ENCODE peak calls at places on chromosomes 1 and 21, in ten cellular contexts. V is WERI-Rb-1, L is pancreas, K is Panc1, G is cardiac muscle cell, J is AG10803, D is AG04449, H is prostate gland, P is IMR-90, Q is NB4. T is an unnamed sample.

GRCh38 chr1:93625582-93626327 is 55.9 kb downstream of the BCAR3 start:
- DNase-seq in V (peak), L (no peak), K (no peak), G (no peak), J (peak), D (no peak), H (no peak), P (peak), Q (no peak), T (no peak)

GRCh38 chr1:152479792-152480595 is 30.6 kb upstream of the LCE5A start:
- DNase-seq in V (peak), L (peak), K (no peak), G (no peak), J (peak), D (no peak), H (no peak), P (peak), Q (peak), T (no peak)

GRCh38 chr1:29508458-29509107 is 272.3 kb downstream of the PTPRU start:
- DNase-seq in V (no peak), L (no peak), K (no peak), G (no peak), J (no peak), D (no peak), H (no peak), P (no peak), Q (no peak), T (no peak)

GRCh38 chr1:245173446-245174178 is 18.8 kb downstream of the KIF26B start:
- DNase-seq in V (peak), L (no peak), K (no peak), G (no peak), J (no peak), D (no peak), H (no peak), P (no peak), Q (no peak), T (no peak)

GRCh38 chr1:174788981-174789380 is 210.8 kb upstream of the CACYBP start:
- DNase-seq in V (no peak), L (no peak), K (no peak), G (no peak), J (peak), D (peak), H (no peak), P (peak), Q (peak), T (peak)

GRCh38 chr1:232628335-232629214 is 1.4 kb downstream of the SIPA1L2 start:
- DNase-seq in V (no peak), L (no peak), K (no peak), G (peak), J (peak), D (no peak), H (no peak), P (peak), Q (peak), T (no peak)

GRCh38 chr1:155308493-155309422 is at the start of gene FDPS:
- DNase-seq in V (peak), L (peak), K (peak), G (peak), J (peak), D (peak), H (peak), P (peak), Q (peak), T (peak)

GRCh38 chr1:159239551-159240220 is 35.0 kb downstream of the ACKR1 start:
- DNase-seq in V (no peak), L (no peak), K (no peak), G (no peak), J (no peak), D (no peak), H (no peak), P (no peak), Q (no peak), T (no peak)

GRCh38 chr1:116772648-116773045 is 18.4 kb downstream of the CD2 start:
- DNase-seq in V (no peak), L (no peak), K (no peak), G (no peak), J (peak), D (no peak), H (no peak), P (no peak), Q (no peak), T (peak)

GRCh38 chr21:45334134-45334533 is 46.4 kb upstream of the POFUT2 start:
- DNase-seq in V (no peak), L (no peak), K (no peak), G (no peak), J (no peak), D (no peak), H (no peak), P (no peak), Q (no peak), T (no peak)

GRCh38 chr1:62613890-62614289 is 16.6 kb downstream of the ANGPTL3 start:
- DNase-seq in V (no peak), L (no peak), K (no peak), G (no peak), J (peak), D (no peak), H (no peak), P (peak), Q (no peak), T (no peak)

GRCh38 chr1:36721261-36721660 is 238.5 kb upstream of the CSF3R start:
- DNase-seq in V (no peak), L (no peak), K (no peak), G (no peak), J (no peak), D (no peak), H (no peak), P (no peak), Q (no peak), T (no peak)

GRCh38 chr21:15121655-15122120 is 56.9 kb upstream of the NRIP1 start:
- DNase-seq in V (no peak), L (peak), K (no peak), G (no peak), J (no peak), D (no peak), H (no peak), P (peak), Q (no peak), T (peak)

GRCh38 chr1:223713546-223714420 is 1.4 kb downstream of the CAPN2 start:
- DNase-seq in V (no peak), L (no peak), K (no peak), G (no peak), J (no peak), D (no peak), H (no peak), P (peak), Q (no peak), T (no peak)

GRCh38 chr1:26119892-26120608 is 8.4 kb downstream of the PDIK1L start:
- DNase-seq in V (no peak), L (no peak), K (no peak), G (no peak), J (no peak), D (no peak), H (no peak), P (no peak), Q (no peak), T (no peak)

GRCh38 chr1:172136925-172137324 is 283.6 kb upstream of the C1orf105 start:
- DNase-seq in V (no peak), L (no peak), K (no peak), G (no peak), J (no peak), D (no peak), H (no peak), P (no peak), Q (no peak), T (no peak)

GRCh38 chr1:110033421-110033820 is 1.0 kb upstream of the STRIP1 start:
- DNase-seq in V (no peak), L (no peak), K (no peak), G (no peak), J (no peak), D (no peak), H (no peak), P (no peak), Q (peak), T (no peak)

GRCh38 chr1:175887981-175888428 is 144.6 kb upstream of the TNR start:
- DNase-seq in V (peak), L (peak), K (peak), G (peak), J (peak), D (no peak), H (no peak), P (peak), Q (peak), T (peak)

GRCh38 chr1:44994306-44994898 is 8.0 kb upstream of the EIF2B3 start:
- DNase-seq in V (no peak), L (no peak), K (no peak), G (no peak), J (no peak), D (no peak), H (no peak), P (no peak), Q (no peak), T (no peak)

GRCh38 chr21:37367301-37367757 is 756 bp downstream of the DYRK1A start:
- DNase-seq in V (no peak), L (no peak), K (no peak), G (no peak), J (no peak), D (no peak), H (no peak), P (no peak), Q (no peak), T (no peak)

GRCh38 chr1:115648717-115649691 is 7.2 kb downstream of the VANGL1 start:
- DNase-seq in V (no peak), L (no peak), K (no peak), G (peak), J (no peak), D (no peak), H (no peak), P (no peak), Q (no peak), T (no peak)

GRCh38 chr1:115976062-115976899 is at the start of gene SLC22A15:
- DNase-seq in V (peak), L (peak), K (no peak), G (peak), J (peak), D (no peak), H (peak), P (no peak), Q (peak), T (no peak)

GRCh38 chr1:242401937-242402336 is 122.6 kb downstream of the PLD5 start:
- DNase-seq in V (no peak), L (no peak), K (no peak), G (no peak), J (no peak), D (no peak), H (no peak), P (no peak), Q (no peak), T (no peak)

GRCh38 chr1:242398351-242398750 is 126.1 kb downstream of the PLD5 start:
- DNase-seq in V (no peak), L (no peak), K (no peak), G (no peak), J (no peak), D (no peak), H (no peak), P (no peak), Q (no peak), T (no peak)

GRCh38 chr1:242404296-242404695 is 120.2 kb downstream of the PLD5 start:
- DNase-seq in V (no peak), L (no peak), K (no peak), G (no peak), J (no peak), D (no peak), H (no peak), P (no peak), Q (no peak), T (no peak)

GRCh38 chr1:242405947-242406346 is 118.5 kb downstream of the PLD5 start:
- DNase-seq in V (no peak), L (no peak), K (no peak), G (no peak), J (no peak), D (no peak), H (no peak), P (no peak), Q (no peak), T (no peak)

DNA sequence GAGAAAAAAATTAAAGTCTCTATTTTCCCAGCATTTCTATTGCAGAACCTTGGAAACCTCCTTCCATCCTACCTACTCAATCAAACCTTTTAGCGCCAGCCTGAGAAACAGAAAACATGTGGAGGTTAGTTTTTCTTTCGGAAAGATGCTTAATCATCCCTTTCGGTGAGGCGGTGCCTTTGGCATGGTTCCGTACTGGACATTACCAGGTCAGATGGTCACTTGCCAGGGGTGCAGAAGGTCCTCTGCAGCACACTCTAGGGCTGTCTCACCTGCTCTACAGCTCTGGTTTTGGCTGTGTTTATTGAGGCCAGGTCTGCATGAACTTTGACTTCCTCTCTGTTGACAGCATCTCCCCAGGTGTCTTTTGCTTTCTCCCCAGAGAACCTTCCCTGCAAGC is 121.5 kb downstream of the PLD5 start:
- DNase-seq in V (no peak), L (no peak), K (no peak), G (no peak), J (no peak), D (no peak), H (no peak), P (no peak), Q (no peak), T (no peak)
- H3K4me3 ChIP-seq in V (no peak), L (no peak), K (no peak), G (no peak), J (no peak), D (no peak), H (no peak), P (no peak), Q (no peak), T (no peak)

GRCh38 chr1:32273389-32274208 is 18.3 kb upstream of the HDAC1 start:
- DNase-seq in V (no peak), L (no peak), K (no peak), G (no peak), J (no peak), D (no peak), H (no peak), P (peak), Q (peak), T (no peak)
- H3K4me3 ChIP-seq in V (no peak), L (no peak), K (no peak), G (no peak), J (no peak), D (no peak), H (no peak), P (no peak), Q (no peak), T (no peak)

GRCh38 chr21:41892726-41893125 is 13.6 kb upstream of the PRDM15 start:
- DNase-seq in V (no peak), L (no peak), K (no peak), G (no peak), J (no peak), D (no peak), H (no peak), P (no peak), Q (no peak), T (no peak)

GRCh38 chr21:41894511-41894910 is 15.4 kb upstream of the PRDM15 start:
- DNase-seq in V (no peak), L (no peak), K (no peak), G (no peak), J (no peak), D (no peak), H (no peak), P (no peak), Q (no peak), T (no peak)

GRCh38 chr21:41897047-41897669 is 18.0 kb upstream of the PRDM15 start:
- DNase-seq in V (no peak), L (no peak), K (no peak), G (no peak), J (no peak), D (no peak), H (no peak), P (no peak), Q (no peak), T (no peak)

GRCh38 chr21:41895643-41896493 is 16.7 kb upstream of the PRDM15 start:
- DNase-seq in V (no peak), L (no peak), K (no peak), G (no peak), J (no peak), D (no peak), H (no peak), P (peak), Q (no peak), T (no peak)

GRCh38 chr21:41894922-41895557 is 15.9 kb upstream of the PRDM15 start:
- DNase-seq in V (no peak), L (no peak), K (no peak), G (no peak), J (peak), D (no peak), H (no peak), P (peak), Q (no peak), T (peak)
- H3K4me3 ChIP-seq in V (no peak), L (no peak), K (no peak), G (no peak), J (no peak), D (no peak), H (no peak), P (no peak), Q (no peak), T (no peak)

GRCh38 chr1:8018492-8019228 is 7.4 kb downstream of the ERRFI1 start:
- DNase-seq in V (no peak), L (no peak), K (no peak), G (no peak), J (no peak), D (no peak), H (no peak), P (no peak), Q (no peak), T (no peak)
- H3K4me3 ChIP-seq in V (no peak), L (no peak), K (peak), G (no peak), J (no peak), D (no peak), H (no peak), P (no peak), Q (no peak), T (no peak)

DNA sequence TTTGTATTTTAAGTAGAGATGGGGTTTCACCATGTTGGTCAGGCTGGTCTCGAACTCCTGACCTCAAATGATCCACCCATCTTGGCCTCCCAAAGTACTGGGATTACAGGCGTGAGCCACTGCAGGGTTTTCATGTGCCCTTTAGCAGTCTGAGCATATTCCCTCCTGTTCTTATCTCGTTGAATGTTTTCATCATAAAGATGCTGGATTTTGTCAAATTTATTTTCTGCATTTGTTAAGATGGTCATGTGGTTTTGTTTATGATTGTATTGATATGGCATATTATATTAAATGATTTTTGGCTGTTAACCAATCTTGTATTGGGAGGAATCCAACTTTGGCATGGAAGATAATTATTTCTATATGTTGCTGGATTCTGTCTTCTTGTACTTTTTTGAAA is 8.8 kb downstream of the JMJD4 start:
- DNase-seq in V (no peak), L (no peak), K (no peak), G (no peak), J (no peak), D (no peak), H (no peak), P (no peak), Q (no peak), T (no peak)
- H3K4me3 ChIP-seq in V (no peak), L (no peak), K (no peak), G (no peak), J (no peak), D (no peak), H (no peak), P (no peak), Q (no peak), T (no peak)

DNA sequence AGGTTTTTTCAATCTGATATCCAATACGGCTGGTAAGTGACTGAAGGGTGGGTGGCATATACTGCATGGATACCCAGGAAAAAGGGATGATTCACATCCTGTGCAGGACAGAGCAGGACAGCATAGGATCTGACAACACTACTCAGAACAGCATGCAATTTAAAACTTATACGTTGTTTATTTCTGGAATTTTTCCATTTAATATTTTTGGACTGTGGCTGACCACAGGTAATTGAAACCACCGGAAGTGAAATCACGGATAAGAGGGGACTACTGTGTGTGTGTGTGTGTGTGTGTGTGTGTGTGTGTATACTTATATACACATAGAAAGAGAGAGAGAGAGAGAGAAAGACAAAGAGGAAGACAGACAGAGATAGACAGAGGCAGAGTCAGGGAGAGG is 23.0 kb downstream of the ERICH3 start:
- DNase-seq in V (no peak), L (no peak), K (no peak), G (no peak), J (peak), D (no peak), H (no peak), P (peak), Q (no peak), T (peak)
- H3K4me3 ChIP-seq in V (no peak), L (no peak), K (no peak), G (no peak), J (no peak), D (no peak), H (no peak), P (no peak), Q (no peak), T (no peak)

T was measured in skeletal muscle cell.